ENCODE peak calls at places on chromosomes 3 and 15, in four cellular contexts. E, V, C and K are unnamed samples.

GRCh38 chr3:159763466-159764210 is 225.0 kb upstream of the IL12A start:
- DNase-seq in E (no peak), V (peak), C (peak), K (peak)

GRCh38 chr3:44050051-44050570 is 191.6 kb upstream of the TOPAZ1 start:
- DNase-seq in E (no peak), V (no peak), C (no peak), K (no peak)

GRCh38 chr15:70351941-70352774 is 254.4 kb upstream of the TLE3 start:
- DNase-seq in E (no peak), V (no peak), C (no peak), K (no peak)

GRCh38 chr3:11539677-11540076 is 104.0 kb downstream of the VGLL4 start:
- DNase-seq in E (no peak), V (no peak), C (no peak), K (no peak)

GRCh38 chr15:63473007-63473748 is 31.2 kb upstream of the USP3 start:
- DNase-seq in E (no peak), V (no peak), C (no peak), K (no peak)

GRCh38 chr3:61299343-61299742 is 48.1 kb upstream of the FHIT start:
- DNase-seq in E (no peak), V (no peak), C (no peak), K (no peak)

GRCh38 chr15:48965972-48966371 is 2.3 kb upstream of the SHC4 start:
- DNase-seq in E (no peak), V (no peak), C (no peak), K (no peak)

GRCh38 chr3:48548731-48549705 is 7.6 kb downstream of the PFKFB4 start:
- DNase-seq in E (peak), V (peak), C (peak), K (peak)

GRCh38 chr3:172607305-172608121 is 84.3 kb upstream of the TNFSF10 start:
- DNase-seq in E (no peak), V (no peak), C (no peak), K (no peak)

GRCh38 chr15:65286069-65286703 is 497 bp downstream of the PARP16 start:
- DNase-seq in E (no peak), V (no peak), C (peak), K (peak)

GRCh38 chr3:39907981-39908380 is 98.6 kb downstream of the MYRIP start:
- DNase-seq in E (no peak), V (no peak), C (no peak), K (no peak)

GRCh38 chr3:113534365-113534764 is 2.0 kb downstream of the SIDT1 start:
- DNase-seq in E (no peak), V (no peak), C (no peak), K (no peak)